ENCODE peak calls at places on chromosomes 6 and 20, in eight cellular contexts. One of them, this sample, is unnamed.

GRCh38 chr6:35920793-35921732 is at the start of gene SRPK1:
- DNase-seq in HFFc6: peak
- DNase-seq in PC-3: peak
- DNase-seq in fibroblast of pulmonary artery: peak
- DNase-seq in GM13976: peak
- DNase-seq in pancreas: peak
- DNase-seq in choroid plexus epithelial cell: peak
- DNase-seq in H9: peak
- DNase-seq in this sample: peak

GRCh38 chr20:61105395-61105794 is 146.7 kb upstream of the CDH4 start:
- DNase-seq in HFFc6: no peak
- DNase-seq in PC-3: no peak
- DNase-seq in fibroblast of pulmonary artery: no peak
- DNase-seq in GM13976: no peak
- DNase-seq in pancreas: no peak
- DNase-seq in choroid plexus epithelial cell: no peak
- DNase-seq in H9: no peak
- DNase-seq in this sample: no peak

GRCh38 chr6:29696147-29697129 is 15.5 kb upstream of the ZFP57 start:
- DNase-seq in HFFc6: peak
- DNase-seq in PC-3: peak
- DNase-seq in fibroblast of pulmonary artery: peak
- DNase-seq in GM13976: peak
- DNase-seq in pancreas: no peak
- DNase-seq in choroid plexus epithelial cell: peak
- DNase-seq in H9: peak
- DNase-seq in this sample: peak

GRCh38 chr20:55584307-55584706 is 421.0 kb downstream of the CBLN4 start:
- DNase-seq in HFFc6: no peak
- DNase-seq in PC-3: no peak
- DNase-seq in fibroblast of pulmonary artery: no peak
- DNase-seq in GM13976: no peak
- DNase-seq in pancreas: no peak
- DNase-seq in choroid plexus epithelial cell: no peak
- DNase-seq in H9: no peak
- DNase-seq in this sample: no peak

GRCh38 chr6:169420912-169421543 is 167.4 kb upstream of the THBS2 start:
- DNase-seq in HFFc6: peak
- DNase-seq in PC-3: no peak
- DNase-seq in fibroblast of pulmonary artery: no peak
- DNase-seq in GM13976: no peak
- DNase-seq in pancreas: no peak
- DNase-seq in choroid plexus epithelial cell: peak
- DNase-seq in H9: peak
- DNase-seq in this sample: peak

GRCh38 chr6:140385686-140386085 is 1011.2 kb upstream of the CITED2 start:
- DNase-seq in HFFc6: no peak
- DNase-seq in PC-3: no peak
- DNase-seq in fibroblast of pulmonary artery: no peak
- DNase-seq in GM13976: no peak
- DNase-seq in pancreas: no peak
- DNase-seq in choroid plexus epithelial cell: no peak
- DNase-seq in H9: no peak
- DNase-seq in this sample: no peak

GRCh38 chr6:157023958-157024357 is 246.8 kb downstream of the ARID1B start:
- DNase-seq in HFFc6: no peak
- DNase-seq in PC-3: no peak
- DNase-seq in fibroblast of pulmonary artery: peak
- DNase-seq in GM13976: no peak
- DNase-seq in pancreas: no peak
- DNase-seq in choroid plexus epithelial cell: peak
- DNase-seq in H9: no peak
- DNase-seq in this sample: no peak

GRCh38 chr6:42093582-42094329 is 43.4 kb downstream of the TAF8 start:
- DNase-seq in HFFc6: no peak
- DNase-seq in PC-3: peak
- DNase-seq in fibroblast of pulmonary artery: no peak
- DNase-seq in GM13976: no peak
- DNase-seq in pancreas: peak
- DNase-seq in choroid plexus epithelial cell: no peak
- DNase-seq in H9: peak
- DNase-seq in this sample: no peak

GRCh38 chr6:125888989-125889656 is 67.4 kb upstream of the HINT3 start:
- DNase-seq in HFFc6: peak
- DNase-seq in PC-3: peak
- DNase-seq in fibroblast of pulmonary artery: peak
- DNase-seq in GM13976: peak
- DNase-seq in pancreas: no peak
- DNase-seq in choroid plexus epithelial cell: peak
- DNase-seq in H9: peak
- DNase-seq in this sample: no peak

GRCh38 chr6:41470341-41471063 is 75.7 kb upstream of the FOXP4 start:
- DNase-seq in HFFc6: no peak
- DNase-seq in PC-3: no peak
- DNase-seq in fibroblast of pulmonary artery: peak
- DNase-seq in GM13976: peak
- DNase-seq in pancreas: no peak
- DNase-seq in choroid plexus epithelial cell: peak
- DNase-seq in H9: no peak
- DNase-seq in this sample: peak

GRCh38 chr20:46820682-46821081 is 74.0 kb upstream of the EYA2 start:
- DNase-seq in HFFc6: no peak
- DNase-seq in PC-3: no peak
- DNase-seq in fibroblast of pulmonary artery: no peak
- DNase-seq in GM13976: no peak
- DNase-seq in pancreas: no peak
- DNase-seq in choroid plexus epithelial cell: peak
- DNase-seq in H9: no peak
- DNase-seq in this sample: no peak
- TF ChIP-seq CTCF in HFFc6: no peak
- TF ChIP-seq CTCF in PC-3: no peak
- TF ChIP-seq CTCF in fibroblast of pulmonary artery: no peak
- TF ChIP-seq CTCF in GM13976: no peak
- TF ChIP-seq CTCF in pancreas: no peak
- TF ChIP-seq CTCF in choroid plexus epithelial cell: peak
- TF ChIP-seq CTCF in H9: no peak
- TF ChIP-seq CTCF in this sample: no peak

DNA sequence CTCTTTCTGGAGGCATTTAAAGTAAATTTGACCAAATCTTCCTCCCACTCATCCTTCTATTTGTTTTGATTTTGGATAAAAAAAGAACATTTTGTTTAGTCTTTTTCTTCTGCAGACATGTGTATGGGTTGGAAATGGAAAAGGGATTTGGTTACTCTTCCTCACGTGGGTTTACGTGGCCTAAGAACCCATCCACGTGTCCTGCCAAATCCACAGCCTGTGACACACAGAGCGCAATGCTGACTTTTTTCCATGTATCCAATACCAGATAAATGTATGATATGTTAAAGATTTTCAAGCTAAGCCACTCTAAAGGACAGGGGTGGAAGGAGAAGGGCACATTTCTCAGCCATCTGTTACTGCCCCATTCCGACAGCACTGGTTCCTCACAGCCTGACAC is 176.5 kb downstream of the COL12A1 start:
- DNase-seq in HFFc6: no peak
- DNase-seq in PC-3: no peak
- DNase-seq in fibroblast of pulmonary artery: no peak
- DNase-seq in GM13976: no peak
- DNase-seq in pancreas: no peak
- DNase-seq in choroid plexus epithelial cell: no peak
- DNase-seq in H9: no peak
- DNase-seq in this sample: no peak
- TF ChIP-seq CTCF in HFFc6: no peak
- TF ChIP-seq CTCF in PC-3: no peak
- TF ChIP-seq CTCF in fibroblast of pulmonary artery: no peak
- TF ChIP-seq CTCF in GM13976: no peak
- TF ChIP-seq CTCF in pancreas: no peak
- TF ChIP-seq CTCF in choroid plexus epithelial cell: no peak
- TF ChIP-seq CTCF in H9: no peak
- TF ChIP-seq CTCF in this sample: no peak

DNA sequence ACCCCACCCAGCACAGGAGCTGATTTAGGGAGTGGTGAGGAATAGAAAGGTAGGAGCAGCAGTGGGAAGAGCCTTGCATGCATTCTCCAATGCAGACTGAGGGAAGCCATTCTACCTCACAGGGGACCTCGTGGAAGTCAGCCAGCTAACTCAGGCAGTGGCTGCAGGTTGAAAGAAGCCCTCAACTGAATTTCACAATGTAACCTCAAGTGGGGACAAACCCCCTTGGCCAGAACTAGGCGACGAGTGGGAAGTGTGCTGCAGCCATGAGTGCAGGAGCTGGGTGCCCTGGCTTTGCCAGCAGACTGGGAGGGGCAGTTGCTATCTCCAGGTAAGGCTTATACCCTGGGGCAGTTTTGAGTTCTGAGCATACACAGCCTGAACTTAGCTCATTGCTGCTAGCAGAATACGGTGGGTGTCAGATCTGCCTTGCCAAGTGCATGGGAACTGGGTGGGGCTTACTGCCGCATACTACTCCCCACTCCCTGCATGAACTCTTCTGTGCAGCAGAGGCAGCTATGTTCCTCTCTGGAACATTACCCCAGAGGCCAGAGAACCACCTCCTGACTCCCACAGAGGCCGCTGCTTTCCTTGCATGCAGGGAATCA is 126.5 kb downstream of the CDK19 start:
- DNase-seq in HFFc6: no peak
- DNase-seq in PC-3: peak
- DNase-seq in fibroblast of pulmonary artery: no peak
- DNase-seq in GM13976: no peak
- DNase-seq in pancreas: no peak
- DNase-seq in choroid plexus epithelial cell: no peak
- DNase-seq in H9: no peak
- DNase-seq in this sample: no peak
- TF ChIP-seq CTCF in HFFc6: no peak
- TF ChIP-seq CTCF in PC-3: no peak
- TF ChIP-seq CTCF in fibroblast of pulmonary artery: no peak
- TF ChIP-seq CTCF in GM13976: no peak
- TF ChIP-seq CTCF in pancreas: no peak
- TF ChIP-seq CTCF in choroid plexus epithelial cell: no peak
- TF ChIP-seq CTCF in H9: no peak
- TF ChIP-seq CTCF in this sample: no peak

GRCh38 chr20:57573893-57574292 is 13.0 kb downstream of the PCK1 start:
- DNase-seq in HFFc6: no peak
- DNase-seq in PC-3: no peak
- DNase-seq in fibroblast of pulmonary artery: no peak
- DNase-seq in GM13976: no peak
- DNase-seq in pancreas: no peak
- DNase-seq in choroid plexus epithelial cell: no peak
- DNase-seq in H9: peak
- DNase-seq in this sample: no peak
- TF ChIP-seq CTCF in HFFc6: peak
- TF ChIP-seq CTCF in PC-3: peak
- TF ChIP-seq CTCF in fibroblast of pulmonary artery: peak
- TF ChIP-seq CTCF in GM13976: peak
- TF ChIP-seq CTCF in pancreas: no peak
- TF ChIP-seq CTCF in choroid plexus epithelial cell: peak
- TF ChIP-seq CTCF in H9: peak
- TF ChIP-seq CTCF in this sample: peak

DNA sequence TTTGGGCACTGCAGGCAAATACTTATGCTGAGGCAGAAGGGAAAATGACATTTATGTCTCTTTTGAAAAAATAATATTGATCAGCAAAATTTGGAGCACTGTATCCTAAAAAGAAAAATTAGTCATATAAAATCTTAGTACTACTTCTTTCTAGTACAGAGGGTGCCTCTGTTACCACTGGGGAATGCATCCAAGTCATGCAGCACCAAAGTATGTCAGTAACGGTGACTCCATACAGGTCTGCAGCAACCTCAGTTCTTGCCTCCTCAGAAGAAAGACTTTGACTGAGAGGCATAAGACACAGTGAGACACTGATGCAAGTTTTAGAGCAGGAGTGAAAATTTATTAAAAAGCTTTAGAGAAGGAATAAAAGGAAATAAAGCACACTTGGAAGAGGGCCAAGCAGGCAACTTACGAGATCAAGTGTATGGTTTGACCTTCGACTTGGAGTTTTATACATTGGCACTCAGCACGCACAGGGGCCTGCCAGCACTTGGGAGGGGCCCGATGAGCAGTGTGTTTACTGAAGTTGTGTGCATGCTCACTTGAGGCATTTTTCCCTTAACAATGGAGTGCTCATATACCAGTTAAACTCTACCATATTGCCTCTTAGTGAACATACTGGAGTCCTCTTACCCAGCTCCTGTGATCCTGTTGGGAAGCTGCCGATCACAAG is 1244.8 kb downstream of the EPHA7 start:
- DNase-seq in HFFc6: no peak
- DNase-seq in PC-3: peak
- DNase-seq in fibroblast of pulmonary artery: no peak
- DNase-seq in GM13976: no peak
- DNase-seq in pancreas: no peak
- DNase-seq in choroid plexus epithelial cell: no peak
- DNase-seq in H9: no peak
- DNase-seq in this sample: no peak
- TF ChIP-seq CTCF in HFFc6: no peak
- TF ChIP-seq CTCF in PC-3: no peak
- TF ChIP-seq CTCF in fibroblast of pulmonary artery: no peak
- TF ChIP-seq CTCF in GM13976: no peak
- TF ChIP-seq CTCF in pancreas: no peak
- TF ChIP-seq CTCF in choroid plexus epithelial cell: no peak
- TF ChIP-seq CTCF in H9: no peak
- TF ChIP-seq CTCF in this sample: no peak

This sample was measured in nephron progenitor cell.